ENCODE peak calls at places on chromosomes 4 and X, in ten cellular contexts. Y is T-helper 9 cell; X is stimulated activated naive B cell treated with anti-CD40 and anti-IgM and Interleukin-4, amounts not matched to agents 10 μg/mL and 1 μg/mL and 100 μg/mL, for 72 hours; Q is CMK; M is omental fat pad; K is non-pigmented ciliary epithelial cell; I is T-cell; Z is stimulated activated naive CD8-positive, alpha-beta T cell treated with anti-CD3 and anti-CD28 coated beads, Interleukin-15, Interleukin-2, amounts not matched to agents 100 U/mL and 50 U/mL, for 24 hours; C is neural crest cell; R is A549. W is an unnamed sample.

GRCh38 chrX:53831662-53832635 is 145.4 kb upstream of the HUWE1 start:
- DNase-seq in Y (peak; percentile 11), X (peak; percentile 27), Q (no peak), M (no peak), K (no peak), I (no peak), Z (peak; percentile 44), C (peak; percentile 19), R (peak; percentile 40), W (peak; percentile 30)

GRCh38 chr4:153518637-153519384 is 52.7 kb downstream of the TMEM131L start:
- DNase-seq in Y (no peak), X (no peak), Q (no peak), M (no peak), K (no peak), I (no peak), Z (no peak), C (no peak), R (no peak), W (peak; percentile 35)

GRCh38 chrX:108020631-108021030 is 24.2 kb upstream of the VSIG1 start:
- DNase-seq in Y (no peak), X (no peak), Q (no peak), M (no peak), K (no peak), I (no peak), Z (no peak), C (no peak), R (peak; percentile 46), W (peak; percentile 13)

GRCh38 chrX:101287402-101287801 is 3.7 kb downstream of the TAF7L start:
- DNase-seq in Y (no peak), X (no peak), Q (no peak), M (no peak), K (peak; percentile 8), I (no peak), Z (peak; percentile 3), C (peak; percentile 12), R (peak; percentile 50), W (peak; percentile 60)

GRCh38 chr4:37725718-37726117 is 39.5 kb upstream of the RELL1 start:
- DNase-seq in Y (no peak), X (no peak), Q (no peak), M (no peak), K (no peak), I (no peak), Z (no peak), C (no peak), R (no peak), W (no peak)

GRCh38 chr4:172858731-172859230 is 309.8 kb upstream of the GALNT7 start:
- DNase-seq in Y (no peak), X (no peak), Q (no peak), M (no peak), K (no peak), I (no peak), Z (no peak), C (no peak), R (no peak), W (peak; percentile 5)

GRCh38 chrX:18422886-18423285 is 2.5 kb upstream of the CDKL5 start:
- DNase-seq in Y (no peak), X (no peak), Q (no peak), M (no peak), K (no peak), I (no peak), Z (no peak), C (no peak), R (no peak), W (no peak)

GRCh38 chr4:62004881-62005280 is 804.8 kb downstream of the ADGRL3 start:
- DNase-seq in Y (no peak), X (no peak), Q (no peak), M (no peak), K (no peak), I (no peak), Z (no peak), C (no peak), R (no peak), W (no peak)

GRCh38 chr4:62144431-62144830 is 944.3 kb downstream of the ADGRL3 start:
- DNase-seq in Y (no peak), X (no peak), Q (no peak), M (no peak), K (no peak), I (no peak), Z (no peak), C (no peak), R (no peak), W (no peak)

GRCh38 chr4:154982187-154983047 is 201.3 kb downstream of the RBM46 start:
- DNase-seq in Y (peak; percentile 7), X (peak; percentile 10), Q (no peak), M (no peak), K (no peak), I (no peak), Z (peak; percentile 42), C (peak; percentile 60), R (peak; percentile 43), W (peak; percentile 54)

GRCh38 chr4:77022581-77023133 is 53.1 kb downstream of the CCNI start:
- DNase-seq in Y (no peak), X (no peak), Q (no peak), M (no peak), K (peak; percentile 56), I (no peak), Z (no peak), C (peak; percentile 34), R (no peak), W (peak; percentile 85)

GRCh38 chrX:140912606-140913005 is 89.8 kb upstream of the SPANXB1 start:
- DNase-seq in Y (no peak), X (no peak), Q (no peak), M (no peak), K (no peak), I (no peak), Z (no peak), C (no peak), R (no peak), W (no peak)

GRCh38 chr4:168793542-168793941 is 216.5 kb downstream of the CBR4 start:
- DNase-seq in Y (no peak), X (no peak), Q (no peak), M (no peak), K (no peak), I (no peak), Z (no peak), C (no peak), R (no peak), W (no peak)

GRCh38 chr4:183840311-183840710 is 64.8 kb upstream of the STOX2 start:
- DNase-seq in Y (peak; percentile 45), X (peak; percentile 24), Q (peak; percentile 32), M (peak; percentile 78), K (peak; percentile 40), I (peak; percentile 31), Z (peak; percentile 76), C (peak; percentile 88), R (peak; percentile 74), W (peak; percentile 70)

GRCh38 chr4:181835348-181835747 is 407.9 kb upstream of the TENM3 start:
- DNase-seq in Y (no peak), X (no peak), Q (no peak), M (no peak), K (no peak), I (no peak), Z (no peak), C (no peak), R (no peak), W (no peak)

GRCh38 chr4:122665148-122665547 is 44.3 kb upstream of the IL21 start:
- DNase-seq in Y (no peak), X (no peak), Q (no peak), M (no peak), K (no peak), I (no peak), Z (no peak), C (no peak), R (no peak), W (no peak)

GRCh38 chr4:139628184-139629012 is 37.2 kb upstream of the MGST2 start:
- DNase-seq in Y (no peak), X (no peak), Q (no peak), M (no peak), K (no peak), I (no peak), Z (no peak), C (no peak), R (no peak), W (no peak)

GRCh38 chrX:77293331-77293995 is 153.7 kb upstream of the FGF16 start:
- DNase-seq in Y (no peak), X (no peak), Q (no peak), M (no peak), K (no peak), I (no peak), Z (no peak), C (no peak), R (no peak), W (no peak)

GRCh38 chrX:109773374-109773773 is 40.3 kb upstream of the ACSL4 start:
- DNase-seq in Y (no peak), X (no peak), Q (peak; percentile 20), M (no peak), K (no peak), I (no peak), Z (no peak), C (no peak), R (no peak), W (no peak)

GRCh38 chrX:103254171-103254824 is 657 bp downstream of the TCEAL8 start:
- DNase-seq in Y (no peak), X (peak; percentile 22), Q (no peak), M (no peak), K (no peak), I (no peak), Z (peak; percentile 56), C (peak; percentile 20), R (peak; percentile 21), W (peak; percentile 40)

GRCh38 chr4:826508-827208 is 729 bp upstream of the CPLX1 start:
- DNase-seq in Y (no peak), X (no peak), Q (no peak), M (no peak), K (no peak), I (no peak), Z (no peak), C (no peak), R (no peak), W (no peak)

GRCh38 chr4:3686746-3687145 is 79.4 kb upstream of the ADRA2C start:
- DNase-seq in Y (no peak), X (no peak), Q (no peak), M (no peak), K (no peak), I (no peak), Z (no peak), C (no peak), R (no peak), W (no peak)

GRCh38 chrX:55714111-55714510 is 3.4 kb upstream of the RRAGB start:
- DNase-seq in Y (no peak), X (no peak), Q (peak; percentile 58), M (no peak), K (no peak), I (no peak), Z (no peak), C (no peak), R (no peak), W (no peak)

GRCh38 chr4:48985976-48986653 is at the start of gene CWH43:
- DNase-seq in Y (no peak), X (no peak), Q (no peak), M (no peak), K (no peak), I (no peak), Z (no peak), C (no peak), R (no peak), W (no peak)

GRCh38 chrX:145817666-145818521 is at the start of gene SLITRK2:
- DNase-seq in Y (no peak), X (no peak), Q (no peak), M (no peak), K (no peak), I (no peak), Z (no peak), C (peak; percentile 10), R (no peak), W (peak; percentile 25)

GRCh38 chrX:19805054-19805690 is 82.2 kb downstream of the SH3KBP1 start:
- DNase-seq in Y (no peak), X (no peak), Q (no peak), M (no peak), K (no peak), I (no peak), Z (no peak), C (no peak), R (no peak), W (no peak)

GRCh38 chr4:182873726-182874125 is 43.5 kb downstream of the DCTD start:
- DNase-seq in Y (no peak), X (no peak), Q (no peak), M (no peak), K (no peak), I (no peak), Z (no peak), C (no peak), R (no peak), W (no peak)

GRCh38 chr4:184937745-184938144 is 80.5 kb upstream of the HELT start:
- DNase-seq in Y (no peak), X (no peak), Q (no peak), M (no peak), K (no peak), I (no peak), Z (no peak), C (no peak), R (no peak), W (no peak)